ENCODE peak calls at places on chromosome 1, in ten cellular contexts. One of them, this sample, is unnamed.

GRCh38 chr1:2555634-2556276 is 416 bp upstream of the TNFRSF14 start:
- DNase-seq in NCI-H1694: no peak
- DNase-seq in upper lobe of right lung: peak; percentile 94
- DNase-seq in posterior vena cava: peak; percentile 96
- DNase-seq in GM18507: no peak
- DNase-seq in epithelial cell of esophagus: no peak
- DNase-seq in AG09319: no peak
- DNase-seq in stimulated activated CD4-positive, alpha-beta T cell treated with anti-CD3 and anti-CD28 coated beads, TNF-alpha, amount 100 ng/mL, for 24 hours: peak; percentile 54
- DNase-seq in sciatic nerve: peak; percentile 94
- DNase-seq in heart right ventricle: peak; percentile 78
- DNase-seq in this sample: peak; percentile 29

GRCh38 chr1:70656371-70656770 is 245.3 kb downstream of the CTH start:
- DNase-seq in stimulated activated CD4-positive, alpha-beta T cell treated with anti-CD3 and anti-CD28 coated beads, TNF-alpha, amount 100 ng/mL, for 24 hours: no peak
- DNase-seq in sciatic nerve: no peak
- DNase-seq in heart right ventricle: no peak
- DNase-seq in GM18507: no peak
- DNase-seq in epithelial cell of esophagus: no peak
- DNase-seq in NCI-H1694: no peak
- DNase-seq in posterior vena cava: no peak
- DNase-seq in AG09319: no peak
- DNase-seq in upper lobe of right lung: no peak
- DNase-seq in this sample: no peak

GRCh38 chr1:233710031-233710430 is 96.1 kb downstream of the KCNK1 start:
- DNase-seq in stimulated activated CD4-positive, alpha-beta T cell treated with anti-CD3 and anti-CD28 coated beads, TNF-alpha, amount 100 ng/mL, for 24 hours: no peak
- DNase-seq in heart right ventricle: no peak
- DNase-seq in AG09319: no peak
- DNase-seq in NCI-H1694: no peak
- DNase-seq in upper lobe of right lung: no peak
- DNase-seq in posterior vena cava: no peak
- DNase-seq in epithelial cell of esophagus: no peak
- DNase-seq in sciatic nerve: no peak
- DNase-seq in GM18507: no peak
- DNase-seq in this sample: no peak

GRCh38 chr1:188715566-188715965 is 1762.1 kb downstream of the BRINP3 start:
- DNase-seq in GM18507: no peak
- DNase-seq in epithelial cell of esophagus: peak; percentile 10
- DNase-seq in AG09319: no peak
- DNase-seq in heart right ventricle: no peak
- DNase-seq in sciatic nerve: no peak
- DNase-seq in NCI-H1694: no peak
- DNase-seq in posterior vena cava: no peak
- DNase-seq in upper lobe of right lung: no peak
- DNase-seq in stimulated activated CD4-positive, alpha-beta T cell treated with anti-CD3 and anti-CD28 coated beads, TNF-alpha, amount 100 ng/mL, for 24 hours: no peak
- DNase-seq in this sample: no peak

GRCh38 chr1:3313579-3313955 is 140.9 kb upstream of the ARHGEF16 start:
- DNase-seq in epithelial cell of esophagus: no peak
- DNase-seq in posterior vena cava: peak; percentile 98
- DNase-seq in GM18507: no peak
- DNase-seq in NCI-H1694: no peak
- DNase-seq in sciatic nerve: peak; percentile 92
- DNase-seq in heart right ventricle: peak; percentile 87
- DNase-seq in stimulated activated CD4-positive, alpha-beta T cell treated with anti-CD3 and anti-CD28 coated beads, TNF-alpha, amount 100 ng/mL, for 24 hours: no peak
- DNase-seq in AG09319: peak; percentile 72
- DNase-seq in upper lobe of right lung: peak; percentile 89
- DNase-seq in this sample: peak; percentile 64

GRCh38 chr1:4068076-4068475 is 168.0 kb upstream of the C1orf174 start:
- DNase-seq in epithelial cell of esophagus: no peak
- DNase-seq in heart right ventricle: no peak
- DNase-seq in upper lobe of right lung: peak; percentile 28
- DNase-seq in GM18507: no peak
- DNase-seq in sciatic nerve: no peak
- DNase-seq in posterior vena cava: no peak
- DNase-seq in AG09319: no peak
- DNase-seq in NCI-H1694: no peak
- DNase-seq in stimulated activated CD4-positive, alpha-beta T cell treated with anti-CD3 and anti-CD28 coated beads, TNF-alpha, amount 100 ng/mL, for 24 hours: no peak
- DNase-seq in this sample: no peak

GRCh38 chr1:109838838-109839240 is 71.8 kb upstream of the CSF1 start:
- DNase-seq in AG09319: no peak
- DNase-seq in sciatic nerve: no peak
- DNase-seq in NCI-H1694: no peak
- DNase-seq in epithelial cell of esophagus: peak; percentile 70
- DNase-seq in posterior vena cava: no peak
- DNase-seq in heart right ventricle: no peak
- DNase-seq in upper lobe of right lung: no peak
- DNase-seq in stimulated activated CD4-positive, alpha-beta T cell treated with anti-CD3 and anti-CD28 coated beads, TNF-alpha, amount 100 ng/mL, for 24 hours: no peak
- DNase-seq in GM18507: no peak
- DNase-seq in this sample: peak; percentile 60

GRCh38 chr1:31683997-31684396 is 19.8 kb downstream of the COL16A1 start:
- DNase-seq in AG09319: no peak
- DNase-seq in sciatic nerve: no peak
- DNase-seq in heart right ventricle: no peak
- DNase-seq in epithelial cell of esophagus: no peak
- DNase-seq in posterior vena cava: no peak
- DNase-seq in upper lobe of right lung: no peak
- DNase-seq in GM18507: no peak
- DNase-seq in NCI-H1694: no peak
- DNase-seq in stimulated activated CD4-positive, alpha-beta T cell treated with anti-CD3 and anti-CD28 coated beads, TNF-alpha, amount 100 ng/mL, for 24 hours: no peak
- DNase-seq in this sample: no peak

GRCh38 chr1:155176544-155177071 is 3.0 kb downstream of the TRIM46 start:
- DNase-seq in NCI-H1694: peak; percentile 95
- DNase-seq in sciatic nerve: peak; percentile 92
- DNase-seq in AG09319: no peak
- DNase-seq in stimulated activated CD4-positive, alpha-beta T cell treated with anti-CD3 and anti-CD28 coated beads, TNF-alpha, amount 100 ng/mL, for 24 hours: peak; percentile 73
- DNase-seq in GM18507: peak; percentile 78
- DNase-seq in upper lobe of right lung: peak; percentile 89
- DNase-seq in epithelial cell of esophagus: peak; percentile 78
- DNase-seq in posterior vena cava: peak; percentile 94
- DNase-seq in heart right ventricle: peak; percentile 79
- DNase-seq in this sample: peak; percentile 66

GRCh38 chr1:64004451-64004850 is 199.0 kb upstream of the UBE2U start:
- DNase-seq in epithelial cell of esophagus: no peak
- DNase-seq in GM18507: no peak
- DNase-seq in upper lobe of right lung: no peak
- DNase-seq in posterior vena cava: no peak
- DNase-seq in heart right ventricle: no peak
- DNase-seq in NCI-H1694: no peak
- DNase-seq in sciatic nerve: no peak
- DNase-seq in AG09319: no peak
- DNase-seq in stimulated activated CD4-positive, alpha-beta T cell treated with anti-CD3 and anti-CD28 coated beads, TNF-alpha, amount 100 ng/mL, for 24 hours: no peak
- DNase-seq in this sample: no peak

GRCh38 chr1:43587594-43587993 is 56.9 kb downstream of the PTPRF start:
- DNase-seq in epithelial cell of esophagus: peak; percentile 78
- DNase-seq in upper lobe of right lung: no peak
- DNase-seq in AG09319: peak; percentile 19
- DNase-seq in heart right ventricle: no peak
- DNase-seq in GM18507: no peak
- DNase-seq in NCI-H1694: no peak
- DNase-seq in sciatic nerve: no peak
- DNase-seq in stimulated activated CD4-positive, alpha-beta T cell treated with anti-CD3 and anti-CD28 coated beads, TNF-alpha, amount 100 ng/mL, for 24 hours: no peak
- DNase-seq in posterior vena cava: no peak
- DNase-seq in this sample: peak; percentile 23

This sample was measured in renal cortical epithelial cell.